ENCODE peak calls at places on chromosome 5, in nine cellular contexts. L, D, R, Q, Y, T, H, E and Z are unnamed samples.

GRCh38 chr5:158933494-158934318 is 166.0 kb downstream of the EBF1 start:
- DNase-seq in E (no peak), H (no peak), Y (no peak), D (no peak), Q (no peak), T (no peak), R (no peak), L (no peak), Z (no peak)

GRCh38 chr5:154794525-154795234 is 39.5 kb downstream of the LARP1 start:
- DNase-seq in Q (no peak), R (no peak), L (no peak), D (no peak), T (no peak), E (no peak), Y (no peak), H (no peak), Z (no peak)

GRCh38 chr5:72378636-72379289 is 58.6 kb downstream of the PTCD2 start:
- DNase-seq in Q (peak; percentile 21), R (no peak), L (no peak), H (no peak), D (no peak), Y (peak; percentile 16), E (no peak), T (peak; percentile 92), Z (no peak)

GRCh38 chr5:95284512-95285405 is at the start of gene MCTP1:
- DNase-seq in Y (no peak), D (peak; percentile 68), E (no peak), R (peak; percentile 28), T (no peak), H (no peak), Q (peak; percentile 60), L (no peak), Z (peak; percentile 29)

GRCh38 chr5:17221843-17222614 is 4.6 kb downstream of the BASP1 start:
- DNase-seq in H (no peak), D (no peak), T (peak; percentile 37), L (no peak), Y (no peak), E (no peak), R (no peak), Q (no peak), Z (no peak)

GRCh38 chr5:145246379-145246778 is 588.8 kb downstream of the PRELID2 start:
- DNase-seq in H (no peak), Y (no peak), L (no peak), T (no peak), R (no peak), E (no peak), Q (no peak), D (no peak), Z (no peak)

GRCh38 chr5:16863380-16864007 is 72.6 kb downstream of the MYO10 start:
- DNase-seq in Q (no peak), D (no peak), R (no peak), H (no peak), L (no peak), E (no peak), Y (no peak), T (no peak), Z (no peak)

GRCh38 chr5:36507332-36507952 is 99.0 kb upstream of the SLC1A3 start:
- DNase-seq in Y (peak; percentile 74), Q (peak; percentile 62), R (peak; percentile 23), D (peak; percentile 83), T (peak; percentile 77), E (peak; percentile 83), L (peak; percentile 9), H (peak; percentile 80), Z (peak; percentile 85)

GRCh38 chr5:11385901-11386293 is 518.3 kb downstream of the CTNND2 start:
- DNase-seq in Y (no peak), L (no peak), E (no peak), Q (no peak), D (no peak), T (no peak), R (no peak), H (no peak), Z (no peak)

GRCh38 chr5:66171349-66172344 is 27.5 kb downstream of the SREK1 start:
- DNase-seq in H (no peak), L (peak; percentile 10), D (no peak), R (no peak), T (peak; percentile 62), Q (peak; percentile 34), Y (peak; percentile 10), E (no peak), Z (no peak)

GRCh38 chr5:135239461-135240282 is 159.4 kb downstream of the MACROH2A1 start:
- DNase-seq in T (peak; percentile 70), Y (no peak), Q (no peak), L (no peak), E (no peak), H (peak; percentile 11), R (no peak), D (no peak), Z (no peak)

GRCh38 chr5:90434116-90434714 is 24.7 kb upstream of the CETN3 start:
- DNase-seq in L (peak; percentile 16), R (no peak), D (no peak), Y (peak; percentile 20), E (no peak), T (peak; percentile 53), Q (peak; percentile 25), H (no peak), Z (peak; percentile 46)

GRCh38 chr5:81948349-81948748 is 23.5 kb upstream of the ATG10 start:
- DNase-seq in H (no peak), L (no peak), D (no peak), R (no peak), Y (no peak), Q (no peak), E (no peak), T (peak; percentile 54), Z (no peak)

GRCh38 chr5:109016300-109016699 is 268.6 kb downstream of the FER start:
- DNase-seq in T (no peak), L (no peak), R (no peak), Y (no peak), E (no peak), Q (no peak), D (no peak), H (no peak), Z (no peak)

GRCh38 chr5:77852514-77853352 is 76.6 kb upstream of the TBCA start:
- DNase-seq in E (peak; percentile 50), T (peak; percentile 55), R (peak; percentile 73), Y (no peak), D (peak; percentile 80), Q (peak; percentile 87), H (peak; percentile 83), L (peak; percentile 8), Z (peak; percentile 76)

GRCh38 chr5:74916831-74917710 is 50.9 kb upstream of the FAM169A start:
- DNase-seq in L (no peak), D (no peak), H (no peak), T (peak; percentile 46), Q (no peak), R (no peak), Y (no peak), E (no peak), Z (no peak)

GRCh38 chr5:80251636-80252035 is 4.2 kb downstream of the SERINC5 start:
- DNase-seq in Q (no peak), R (no peak), L (no peak), D (no peak), H (peak; percentile 90), T (no peak), Y (no peak), E (peak; percentile 29), Z (no peak)

GRCh38 chr5:31114817-31115216 is 78.7 kb upstream of the CDH6 start:
- DNase-seq in D (no peak), T (no peak), E (no peak), H (no peak), L (no peak), R (no peak), Q (no peak), Y (no peak), Z (no peak)

GRCh38 chr5:102664946-102665345 is 90.2 kb upstream of the PAM start:
- DNase-seq in Q (no peak), Y (no peak), T (no peak), H (no peak), D (no peak), E (no peak), R (no peak), L (no peak), Z (no peak)

GRCh38 chr5:111214343-111214742 is 9.8 kb upstream of the CAMK4 start:
- DNase-seq in H (no peak), T (no peak), E (no peak), R (no peak), Y (no peak), D (no peak), Q (no peak), L (no peak), Z (no peak)

GRCh38 chr5:158765407-158765806 is 334.3 kb downstream of the EBF1 start:
- DNase-seq in R (no peak), Q (no peak), T (no peak), D (no peak), E (no peak), Y (no peak), H (no peak), L (no peak), Z (no peak)

GRCh38 chr5:146948666-146949065 is 70.1 kb upstream of the PPP2R2B start:
- DNase-seq in H (no peak), L (no peak), T (no peak), E (no peak), R (no peak), Y (no peak), Q (no peak), D (no peak), Z (no peak)

GRCh38 chr5:14414007-14414406 is 167.6 kb upstream of the OTULINL start:
- DNase-seq in T (no peak), D (no peak), Y (no peak), L (no peak), Q (no peak), R (no peak), H (no peak), E (no peak), Z (no peak)

GRCh38 chr5:10354048-10354872 is 765 bp downstream of the MARCHF6 start:
- DNase-seq in H (peak; percentile 66), E (peak; percentile 38), D (peak; percentile 71), Q (no peak), Y (no peak), R (no peak), L (no peak), T (peak; percentile 48), Z (peak; percentile 50)